ENCODE peak calls at places on chromosome 12, in six cellular contexts. S, X, A, D, O and V are unnamed samples.

GRCh38 chr12:116233669-116234068 is 43.8 kb downstream of the MED13L start:
- DNase-seq in O (no peak), X (no peak), D (no peak), A (no peak), S (no peak), V (no peak)

GRCh38 chr12:115437061-115437567 is 753.1 kb upstream of the TBX3 start:
- DNase-seq in S (no peak), O (no peak), D (no peak), A (no peak), X (peak), V (no peak)

GRCh38 chr12:60014441-60014840 is 418.6 kb downstream of the SLC16A7 start:
- DNase-seq in A (no peak), S (no peak), D (no peak), X (no peak), O (no peak), V (no peak)

GRCh38 chr12:89350661-89351488 is 1.4 kb downstream of the DUSP6 start:
- DNase-seq in O (peak), S (no peak), X (no peak), D (peak), A (no peak), V (no peak)

GRCh38 chr12:52741378-52742195 is 35.6 kb downstream of the KRT76 start:
- DNase-seq in D (no peak), O (no peak), S (peak), A (no peak), X (no peak), V (no peak)

GRCh38 chr12:25939606-25940005 is 18.9 kb upstream of the RASSF8 start:
- DNase-seq in O (no peak), X (no peak), D (no peak), A (no peak), S (no peak), V (no peak)

GRCh38 chr12:2094597-2094996 is 41.8 kb downstream of the CACNA1C start:
- DNase-seq in A (no peak), X (no peak), O (no peak), S (no peak), D (no peak), V (no peak)

GRCh38 chr12:113655479-113655878 is 183.8 kb upstream of the LHX5 start:
- DNase-seq in A (no peak), O (no peak), D (no peak), S (no peak), X (no peak), V (no peak)

GRCh38 chr12:26821212-26821701 is 11.7 kb downstream of the ITPR2 start:
- DNase-seq in O (no peak), X (no peak), S (no peak), A (no peak), D (no peak), V (no peak)

GRCh38 chr12:52984136-52984535 is 22.1 kb upstream of the EIF4B start:
- DNase-seq in X (no peak), A (no peak), D (no peak), S (no peak), O (no peak), V (no peak)

GRCh38 chr12:59066445-59066844 is 146.1 kb upstream of the LRIG3 start:
- DNase-seq in X (no peak), S (no peak), D (no peak), O (no peak), A (no peak), V (no peak)

GRCh38 chr12:68040450-68041075 is 51.3 kb downstream of the IFNG-AS1 start:
- DNase-seq in X (no peak), A (no peak), S (peak), O (no peak), D (peak), V (peak)

GRCh38 chr12:116885496-116885895 is 4.3 kb upstream of the HRK start:
- DNase-seq in S (no peak), D (no peak), O (no peak), A (no peak), X (no peak), V (no peak)

GRCh38 chr12:7114008-7114407 is 5.0 kb upstream of the C1RL start:
- DNase-seq in X (no peak), D (peak), O (no peak), A (peak), S (no peak), V (no peak)

GRCh38 chr12:44465139-44465538 is 411.0 kb downstream of the NELL2 start:
- DNase-seq in D (no peak), X (no peak), O (no peak), S (no peak), A (no peak), V (no peak)

GRCh38 chr12:97112161-97112560 is 205.1 kb downstream of the NEDD1 start:
- DNase-seq in S (no peak), D (no peak), O (no peak), A (no peak), X (no peak), V (no peak)

GRCh38 chr12:52812073-52812400 is 1.9 kb downstream of the KRT4 start:
- DNase-seq in O (no peak), X (no peak), A (no peak), D (no peak), S (no peak), V (no peak)

GRCh38 chr12:100141666-100141997 is 1.0 kb downstream of the BLTP3B start:
- DNase-seq in D (peak), O (no peak), S (no peak), A (no peak), X (no peak), V (no peak)

GRCh38 chr12:26822051-26822450 is 10.9 kb downstream of the ITPR2 start:
- DNase-seq in S (no peak), O (no peak), D (no peak), A (no peak), X (no peak), V (no peak)

GRCh38 chr12:114384746-114385145 is 21.2 kb downstream of the TBX5 start:
- DNase-seq in O (no peak), S (no peak), X (no peak), D (no peak), A (no peak), V (no peak)

GRCh38 chr12:124647316-124647715 is 79.9 kb upstream of the NCOR2 start:
- DNase-seq in X (no peak), S (no peak), A (no peak), D (no peak), O (no peak), V (no peak)

GRCh38 chr12:109124878-109125648 is 8.7 kb downstream of the ACACB start:
- DNase-seq in S (no peak), A (peak), D (peak), X (no peak), O (no peak), V (no peak)

DNA sequence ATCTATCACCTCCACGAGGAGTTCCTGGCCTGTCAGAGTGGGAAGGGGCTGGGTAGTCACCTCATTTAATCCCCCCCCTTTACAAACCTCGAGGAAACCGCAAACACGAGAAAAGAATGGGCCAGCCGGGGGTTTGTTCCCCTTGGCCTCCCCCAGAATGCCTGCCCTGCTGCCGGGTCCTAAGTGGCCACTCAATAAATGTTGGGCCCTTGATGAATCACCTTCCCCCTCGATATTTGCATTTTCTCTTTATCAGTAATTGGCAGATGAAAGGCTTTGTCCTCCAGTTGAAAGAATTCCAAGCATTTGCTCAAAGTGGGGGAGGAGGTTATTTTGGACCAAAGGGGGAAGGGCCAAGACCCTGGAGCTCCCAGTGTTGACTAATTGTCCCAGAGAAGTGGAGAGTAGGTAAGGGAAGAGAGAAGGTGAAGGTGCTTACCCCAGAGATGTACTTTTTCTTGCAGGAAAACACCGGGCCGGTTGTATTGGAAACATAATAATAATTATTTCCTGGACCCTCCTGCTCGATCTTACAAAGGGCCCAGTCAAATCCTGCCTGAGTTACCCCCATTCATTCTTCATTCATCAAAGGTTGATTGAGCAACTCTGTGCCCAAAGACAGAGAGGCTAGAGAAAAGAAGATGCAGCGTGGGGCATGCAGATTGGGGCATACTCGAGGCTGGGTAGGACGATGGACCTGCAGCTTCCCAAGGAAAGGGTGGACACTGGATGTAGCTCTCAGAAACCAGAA is 1.9 kb upstream of the KDM2B start:
- DNase-seq in A (no peak), X (no peak), S (no peak), D (no peak), O (no peak), V (no peak)
- TF ChIP-seq EP300 in A (no peak), X (no peak), S (no peak), D (no peak), O (no peak), V (no peak)

DNA sequence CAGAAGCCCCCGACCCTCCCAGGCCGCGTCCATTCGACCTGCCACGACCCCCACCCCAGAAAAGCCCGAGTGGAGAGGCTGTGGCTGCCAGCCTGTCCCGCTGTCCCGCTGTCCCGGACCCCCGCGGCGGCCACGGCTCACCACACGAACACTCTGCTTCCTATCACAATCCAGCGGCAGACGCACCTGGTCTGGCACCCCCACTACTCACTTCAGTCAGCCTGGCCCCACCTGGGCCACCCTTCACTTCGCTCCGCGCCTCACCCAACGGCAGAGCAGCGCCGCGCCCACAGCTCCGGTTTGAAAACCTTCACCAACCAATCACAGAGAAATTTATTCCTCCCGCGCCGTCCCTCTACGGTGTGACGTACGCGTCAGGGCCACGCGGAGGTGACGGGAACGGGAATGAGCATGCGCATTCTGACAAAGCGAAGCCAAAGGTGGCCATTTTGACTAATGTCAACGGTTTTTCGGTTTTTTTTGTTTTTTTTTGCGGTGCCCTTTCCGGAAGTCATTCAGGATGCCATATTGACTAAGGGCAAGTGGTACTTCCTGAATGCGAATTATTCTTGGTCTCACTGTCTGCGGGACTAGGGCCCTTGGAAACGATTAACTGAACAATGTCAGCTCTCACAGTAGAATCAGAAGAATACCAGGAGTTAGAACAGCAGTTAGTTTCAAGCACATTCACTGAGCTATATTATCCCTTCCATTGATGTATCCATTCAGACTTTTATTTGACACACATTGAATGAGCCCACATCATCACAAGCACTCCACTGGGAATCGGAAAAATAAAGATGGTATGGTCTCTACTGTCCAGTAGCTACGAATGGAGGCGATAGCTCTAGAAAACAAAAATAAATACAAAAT is at the start of gene RACGAP1:
- DNase-seq in S (peak), O (peak), D (peak), A (peak), X (peak), V (peak)
- TF ChIP-seq POLR2A in S (no peak), O (no peak), D (no peak), A (no peak), X (no peak), V (no peak)

GRCh38 chr12:120225852-120226640 is 25.1 kb upstream of the RPLP0 start:
- DNase-seq in S (peak), O (peak), X (no peak), D (peak), A (no peak), V (no peak)

GRCh38 chr12:120225200-120225558 is 24.3 kb upstream of the RPLP0 start:
- DNase-seq in X (no peak), S (no peak), D (no peak), A (no peak), O (no peak), V (no peak)

GRCh38 chr12:120222288-120222832 is 21.4 kb upstream of the RPLP0 start:
- DNase-seq in D (no peak), X (no peak), A (no peak), O (peak), S (no peak), V (no peak)

GRCh38 chr12:120223458-120224303 is 22.8 kb upstream of the RPLP0 start:
- DNase-seq in D (peak), S (no peak), A (no peak), X (no peak), O (peak), V (no peak)

DNA sequence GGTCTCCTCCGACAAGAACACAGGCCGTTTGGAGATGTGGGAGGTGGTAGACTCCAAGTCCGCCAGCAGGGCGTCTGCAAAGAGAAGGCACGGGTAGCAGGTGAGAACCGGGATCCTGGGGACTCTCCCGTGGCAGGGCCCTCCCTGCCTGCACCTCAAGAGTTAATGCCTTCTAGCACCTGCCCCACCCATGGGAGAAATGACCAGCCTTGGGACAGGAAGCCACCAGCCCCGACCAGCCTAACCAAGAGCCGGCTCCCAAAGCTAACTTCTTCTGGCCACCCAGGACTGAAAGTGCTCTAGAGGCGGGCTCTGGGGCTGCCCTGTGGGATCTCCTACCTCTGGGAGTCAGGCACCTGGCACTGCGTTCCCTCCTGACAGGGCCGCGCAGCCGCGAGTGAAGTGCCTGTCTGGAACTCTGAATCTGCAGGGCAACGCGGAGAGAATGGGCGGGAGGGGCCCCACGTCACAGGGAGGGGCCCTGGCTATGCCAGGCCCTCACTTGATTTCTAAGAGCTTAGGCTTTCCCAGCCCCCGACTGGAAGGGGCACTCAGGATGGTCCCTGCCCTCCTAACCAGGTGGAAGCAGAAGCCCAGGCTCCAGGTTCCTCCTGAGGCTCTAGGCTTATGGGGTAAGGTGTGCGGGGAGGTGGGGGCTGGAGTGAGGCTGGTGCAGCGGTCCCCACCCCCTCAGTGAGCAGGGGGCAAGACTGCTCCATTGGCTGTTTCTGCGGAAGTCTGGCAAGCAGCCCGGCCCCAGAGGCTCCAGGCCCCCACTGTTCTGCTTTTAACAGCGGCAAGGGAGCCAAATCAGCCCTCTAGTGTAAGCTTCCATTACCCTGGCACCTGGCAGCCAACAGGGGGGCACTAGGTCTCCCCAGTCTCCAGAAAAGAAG is 23.6 kb upstream of the RPLP0 start:
- DNase-seq in S (peak), A (no peak), X (no peak), O (peak), D (peak), V (no peak)
- TF ChIP-seq EP300 in S (no peak), A (no peak), X (no peak), O (no peak), D (no peak), V (no peak)

GRCh38 chr12:64621257-64621942 is 11.1 kb downstream of the RASSF3 start:
- DNase-seq in D (no peak), S (no peak), A (no peak), X (no peak), O (no peak), V (no peak)

GRCh38 chr12:64627781-64628180 is 17.5 kb downstream of the RASSF3 start:
- DNase-seq in S (no peak), A (no peak), D (no peak), X (no peak), O (no peak), V (no peak)

GRCh38 chr12:64631197-64631596 is 20.9 kb downstream of the RASSF3 start:
- DNase-seq in D (no peak), S (no peak), O (no peak), X (no peak), A (no peak), V (no peak)

GRCh38 chr12:64624035-64624434 is 13.7 kb downstream of the RASSF3 start:
- DNase-seq in O (no peak), D (no peak), A (no peak), X (no peak), S (no peak), V (no peak)

DNA sequence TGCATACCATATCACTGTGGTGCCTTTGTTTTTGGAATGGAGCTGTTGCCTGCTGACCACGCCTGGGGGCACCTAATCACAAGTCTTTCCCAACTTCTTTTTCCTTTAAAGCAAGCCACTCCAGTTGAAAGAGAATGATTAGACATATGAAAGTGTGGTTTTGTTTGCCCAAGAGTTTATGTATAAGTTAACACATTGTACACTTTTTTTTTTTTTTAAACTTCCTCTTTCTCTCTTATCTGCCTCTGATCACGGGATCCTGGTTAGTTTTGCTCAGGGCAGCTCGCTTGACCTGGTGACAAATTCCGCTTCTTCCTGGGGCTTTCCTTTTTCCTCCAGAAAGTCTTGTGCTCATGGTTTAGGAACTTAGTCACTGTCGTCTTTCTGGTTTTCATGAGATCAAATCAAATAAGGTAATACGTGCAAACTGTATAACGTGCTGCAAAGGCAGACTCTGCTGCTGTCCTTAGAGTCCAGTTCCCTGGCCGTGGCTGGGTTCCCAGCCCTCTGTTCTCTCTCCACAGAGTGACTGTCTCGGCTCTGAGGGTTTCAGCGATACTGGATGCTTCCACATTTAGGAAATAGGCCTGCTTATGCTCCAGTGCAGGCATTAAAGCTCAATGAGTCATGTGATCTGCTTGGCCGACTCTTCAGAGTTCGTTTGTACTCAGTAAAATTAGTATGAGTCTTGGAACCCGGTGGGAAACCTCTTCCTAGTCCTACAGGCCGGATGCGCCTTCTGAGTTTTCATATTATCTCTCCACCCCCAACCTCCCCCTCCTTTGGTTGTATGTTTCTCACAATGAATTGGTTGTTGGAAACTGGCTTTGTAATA is 15.2 kb downstream of the RASSF3 start:
- DNase-seq in O (no peak), S (peak), X (no peak), A (peak), D (peak), V (no peak)
- TF ChIP-seq POLR2A in O (no peak), S (no peak), X (no peak), A (no peak), D (no peak), V (no peak)

DNA sequence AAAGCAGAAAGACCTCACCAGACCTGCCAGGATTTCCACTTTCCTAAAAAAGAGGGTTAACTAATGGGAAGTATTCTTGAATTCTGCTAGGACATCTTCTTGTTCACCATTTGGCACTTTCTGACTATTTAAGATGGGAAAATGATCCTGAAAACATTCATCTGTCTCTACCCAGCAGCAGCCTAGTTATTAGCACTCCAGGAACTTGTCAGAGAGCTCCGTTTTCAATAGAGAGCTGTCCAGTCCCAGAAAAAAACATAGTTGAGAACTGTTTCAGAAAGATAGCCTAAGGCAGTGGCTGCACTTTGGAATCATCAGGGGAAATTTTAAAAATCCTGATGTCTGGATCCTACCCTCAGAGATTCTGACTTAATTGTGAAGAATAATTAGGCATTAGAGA is 22.1 kb upstream of the CEP83 start:
- DNase-seq in D (no peak), S (no peak), X (no peak), A (no peak), O (no peak), V (no peak)
- TF ChIP-seq EP300 in D (no peak), S (no peak), X (no peak), A (no peak), O (no peak), V (no peak)